ENCODE peak calls at places on chromosomes 3 and 15, in five cellular contexts. A is fibroblast of lung, R is adrenal gland, P is BJ, O is psoas muscle. C is an unnamed sample. For H3K36me3, the result is how much of the 10 kb centered on the place peaks cover.

GRCh38 chr15:93072011-93072410 is 17.0 kb downstream of the RGMA start:
- DNase-seq in O (no peak), R (no peak), P (no peak), A (peak), C (no peak)

GRCh38 chr15:39021341-39021740 is 456.7 kb upstream of the RASGRP1 start:
- DNase-seq in A (no peak), R (no peak), P (no peak), O (no peak), C (no peak)

GRCh38 chr3:142095866-142096265 is 53.5 kb downstream of the TFDP2 start:
- DNase-seq in R (no peak), P (no peak), A (no peak), O (no peak), C (no peak)

GRCh38 chr15:49273734-49274318 is 103.8 kb downstream of the GALK2 start:
- DNase-seq in R (no peak), O (no peak), P (no peak), A (no peak), C (no peak)

GRCh38 chr15:76162784-76163428 is 103.1 kb downstream of the TMEM266 start:
- DNase-seq in A (no peak), R (no peak), O (no peak), P (no peak), C (no peak)

GRCh38 chr3:185332026-185332735 is 30.8 kb upstream of the MAP3K13 start:
- DNase-seq in O (no peak), A (peak), R (no peak), P (peak), C (no peak)

GRCh38 chr3:99962703-99963102 is 145.0 kb downstream of the CMSS1 start:
- DNase-seq in P (no peak), R (no peak), A (peak), O (no peak), C (no peak)

GRCh38 chr3:126850370-126851085 is 132.4 kb upstream of the PLXNA1 start:
- DNase-seq in R (no peak), P (peak), A (peak), O (no peak), C (no peak)

GRCh38 chr3:139302084-139302800 is 41.6 kb upstream of the MRPS22 start:
- DNase-seq in R (peak), P (peak), O (peak), A (peak), C (peak)

GRCh38 chr15:63505842-63506222 is 1.4 kb downstream of the USP3 start:
- DNase-seq in R (no peak), O (no peak), A (peak), P (no peak), C (no peak)

GRCh38 chr3:169744332-169745054 is 20.4 kb downstream of the TERC start:
- DNase-seq in R (no peak), A (peak), O (no peak), P (no peak), C (no peak)

GRCh38 chr3:155316450-155316849 is 23.0 kb upstream of the STRIT1 start:
- DNase-seq in P (no peak), O (no peak), R (no peak), A (no peak), C (no peak)

GRCh38 chr15:89293012-89293411 is 41.6 kb downstream of the POLG start:
- DNase-seq in A (no peak), O (no peak), P (no peak), R (no peak), C (no peak)
- H3K36me3 ChIP-seq in A (under half), O (under half), P (under half), R (under half), C (under half)

GRCh38 chr3:49081429-49081828 is 12.4 kb downstream of the QRICH1 start:
- DNase-seq in R (no peak), P (no peak), A (no peak), O (no peak), C (no peak)

GRCh38 chr3:49079270-49079669 is 14.6 kb downstream of the QRICH1 start:
- DNase-seq in R (no peak), O (no peak), A (no peak), P (no peak), C (no peak)

GRCh38 chr3:49076627-49077026 is 17.2 kb downstream of the QRICH1 start:
- DNase-seq in O (no peak), A (no peak), R (no peak), P (no peak), C (no peak)

DNA sequence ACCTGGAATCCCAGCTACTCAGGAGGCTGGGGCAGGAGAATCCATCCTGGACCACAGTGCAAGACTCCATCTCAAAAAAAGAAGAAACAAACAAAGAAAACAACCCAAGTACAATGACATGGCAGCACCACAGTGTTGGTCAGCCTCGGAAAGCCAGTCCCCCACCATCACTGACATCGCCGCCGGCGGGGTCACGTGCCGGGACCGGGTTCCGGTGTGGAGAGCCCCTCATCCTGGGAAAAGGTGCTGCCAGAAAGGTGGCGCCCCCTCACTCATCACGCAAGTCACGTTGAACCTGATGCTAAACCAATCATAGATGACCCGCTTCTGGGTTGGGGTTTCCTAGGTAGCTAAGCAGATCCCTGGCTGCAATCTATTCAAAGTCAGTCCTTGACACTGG is 17.8 kb downstream of the QRICH1 start:
- DNase-seq in P (no peak), O (no peak), R (no peak), A (no peak), C (no peak)
- H3K36me3 ChIP-seq in P (under half), O (under half), R (half or more), A (under half), C (under half)

GRCh38 chr3:10317961-10318350 is 3.0 kb downstream of the SEC13 start:
- DNase-seq in O (no peak), R (no peak), P (no peak), A (no peak), C (no peak)
- H3K36me3 ChIP-seq in O (under half), R (half or more), P (under half), A (under half), C (under half)

GRCh38 chr15:41396111-41396510 is 6.2 kb downstream of the NDUFAF1 start:
- DNase-seq in O (no peak), A (no peak), P (no peak), R (no peak), C (no peak)

GRCh38 chr15:41392659-41393058 is 9.6 kb downstream of the NDUFAF1 start:
- DNase-seq in A (no peak), P (no peak), O (no peak), R (no peak), C (no peak)

DNA sequence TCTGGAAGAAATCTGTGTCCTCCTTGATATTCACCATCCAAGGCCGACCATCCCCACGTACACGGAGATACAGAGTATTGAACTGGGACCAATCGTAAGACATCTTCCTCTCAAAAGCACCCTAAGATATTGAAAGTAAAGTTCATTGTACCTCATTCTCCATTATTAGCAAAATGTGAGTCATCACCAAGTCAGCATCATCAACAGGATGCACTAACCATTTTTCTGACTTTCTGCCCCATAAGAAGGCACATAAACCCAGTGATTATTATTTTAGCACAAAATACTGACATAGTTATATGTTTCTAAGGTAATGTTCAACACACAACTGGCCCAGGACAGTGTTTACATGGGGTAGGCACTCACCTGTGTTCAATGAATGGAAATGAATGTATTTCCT is 7.4 kb downstream of the NDUFAF1 start:
- DNase-seq in O (no peak), P (no peak), A (no peak), R (no peak), C (no peak)
- H3K36me3 ChIP-seq in O (under half), P (under half), A (under half), R (under half), C (under half)

DNA sequence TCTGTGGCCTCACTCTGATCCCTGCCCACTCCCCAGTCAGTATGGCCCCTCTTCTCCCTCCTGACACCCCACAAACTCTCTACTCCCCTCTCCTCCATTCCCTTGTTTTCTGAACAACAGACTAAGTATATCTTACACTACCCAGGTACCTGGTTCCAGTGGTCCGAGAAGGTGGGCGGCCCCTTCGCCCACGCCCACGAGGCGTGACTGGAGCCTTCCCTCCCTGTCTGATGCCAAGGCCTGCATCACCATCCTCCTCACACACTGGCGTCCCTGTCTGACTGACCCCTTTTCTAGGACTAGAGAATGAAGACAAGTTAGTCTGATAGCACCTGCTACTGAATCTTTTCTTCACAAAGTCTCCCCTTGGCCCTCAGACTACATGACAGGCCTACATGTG is 50.0 kb downstream of the TUBGCP4 start:
- DNase-seq in A (no peak), R (no peak), P (no peak), O (no peak), C (no peak)
- H3K36me3 ChIP-seq in A (under half), R (under half), P (under half), O (under half), C (under half)

C was measured in uterus.